ENCODE peak calls at places on chromosomes 2 and 18, in ten cellular contexts. A is iris pigment epithelial cell; M is GM10248; B is WTC11; Z is skeletal muscle cell; C is SW 1271; V is iPS-NIHi11; U is activated effector memory CD4-positive, alpha-beta T cell treated with Interleukin-2 at 50 U/mL for 16 hours; N is Kasumi-1; G is fibroblast of pulmonary artery. I is an unnamed sample.

GRCh38 chr2:128641421-128642095 is 322.9 kb upstream of the HS6ST1 start:
- DNase-seq in A (no peak), M (no peak), B (no peak), Z (no peak), C (no peak), V (peak), U (no peak), N (no peak), G (no peak), I (no peak)

GRCh38 chr18:62329676-62330454 is 4.8 kb downstream of the TNFRSF11A start:
- DNase-seq in A (peak), M (no peak), B (no peak), Z (peak), C (no peak), V (no peak), U (peak), N (no peak), G (peak), I (no peak)

GRCh38 chr2:41602351-41602750 is 445.5 kb upstream of the PKDCC start:
- DNase-seq in A (no peak), M (no peak), B (no peak), Z (no peak), C (no peak), V (no peak), U (no peak), N (no peak), G (peak), I (no peak)

GRCh38 chr2:66982766-66983165 is 414.4 kb upstream of the ETAA1 start:
- DNase-seq in A (peak), M (no peak), B (no peak), Z (no peak), C (no peak), V (no peak), U (no peak), N (no peak), G (peak), I (no peak)

GRCh38 chr18:9513971-9514512 is 38.7 kb downstream of the RALBP1 start:
- DNase-seq in A (peak), M (no peak), B (no peak), Z (peak), C (no peak), V (no peak), U (no peak), N (no peak), G (peak), I (peak)

GRCh38 chr18:26971327-26971918 is 105.9 kb upstream of the AQP4 start:
- DNase-seq in A (no peak), M (no peak), B (no peak), Z (no peak), C (no peak), V (peak), U (no peak), N (no peak), G (no peak), I (peak)

GRCh38 chr2:112818094-112818902 is 18.3 kb downstream of the IL1B start:
- DNase-seq in A (no peak), M (no peak), B (no peak), Z (no peak), C (no peak), V (no peak), U (no peak), N (no peak), G (peak), I (no peak)

GRCh38 chr2:138037090-138037489 is 72.8 kb downstream of the HNMT start:
- DNase-seq in A (no peak), M (no peak), B (no peak), Z (no peak), C (no peak), V (no peak), U (no peak), N (no peak), G (no peak), I (no peak)

GRCh38 chr2:31318360-31319336 is 84.7 kb downstream of the EHD3 start:
- DNase-seq in A (peak), M (no peak), B (no peak), Z (no peak), C (no peak), V (no peak), U (peak), N (peak), G (peak), I (peak)

GRCh38 chr18:3304832-3305231 is 42.9 kb downstream of the MYL12B start:
- DNase-seq in A (no peak), M (no peak), B (no peak), Z (no peak), C (no peak), V (no peak), U (no peak), N (no peak), G (no peak), I (no peak)

GRCh38 chr2:223995569-223995968 is 38.3 kb downstream of the MRPL44 start:
- DNase-seq in A (peak), M (no peak), B (no peak), Z (no peak), C (no peak), V (no peak), U (no peak), N (no peak), G (peak), I (no peak)

GRCh38 chr2:85999131-85999831 is 106.4 kb downstream of the POLR1A start:
- DNase-seq in A (peak), M (peak), B (no peak), Z (no peak), C (no peak), V (no peak), U (peak), N (peak), G (peak), I (no peak)

GRCh38 chr2:197292614-197293013 is 18.0 kb downstream of the ANKRD44 start:
- DNase-seq in A (no peak), M (no peak), B (no peak), Z (no peak), C (no peak), V (no peak), U (no peak), N (no peak), G (no peak), I (no peak)

GRCh38 chr2:70509565-70509964 is 44.1 kb downstream of the TGFA start:
- DNase-seq in A (no peak), M (no peak), B (no peak), Z (no peak), C (no peak), V (no peak), U (no peak), N (no peak), G (no peak), I (no peak)

GRCh38 chr18:59470627-59471121 is 111.6 kb upstream of the LMAN1 start:
- DNase-seq in A (no peak), M (no peak), B (no peak), Z (no peak), C (no peak), V (no peak), U (no peak), N (no peak), G (no peak), I (no peak)

GRCh38 chr2:58237741-58238140 is 3.4 kb downstream of the FANCL start:
- DNase-seq in A (no peak), M (no peak), B (no peak), Z (no peak), C (no peak), V (no peak), U (no peak), N (peak), G (no peak), I (no peak)

GRCh38 chr2:175036582-175037018 is 31.4 kb upstream of the CHN1 start:
- DNase-seq in A (peak), M (peak), B (no peak), Z (no peak), C (no peak), V (peak), U (no peak), N (peak), G (peak), I (no peak)

GRCh38 chr18:22200611-22201225 is 31.3 kb downstream of the GATA6 start:
- DNase-seq in A (no peak), M (no peak), B (no peak), Z (no peak), C (no peak), V (no peak), U (no peak), N (no peak), G (no peak), I (no peak)

GRCh38 chr2:104025296-104025695 is 828.6 kb upstream of the POU3F3 start:
- DNase-seq in A (no peak), M (no peak), B (no peak), Z (no peak), C (no peak), V (no peak), U (no peak), N (no peak), G (no peak), I (peak)

GRCh38 chr18:54679318-54680149 is 88.5 kb downstream of the DYNAP start:
- DNase-seq in A (peak), M (peak), B (no peak), Z (peak), C (peak), V (peak), U (no peak), N (peak), G (peak), I (peak)

GRCh38 chr2:216991563-216991962 is 131.7 kb upstream of the TNP1 start:
- DNase-seq in A (peak), M (no peak), B (no peak), Z (no peak), C (no peak), V (no peak), U (no peak), N (no peak), G (peak), I (no peak)

GRCh38 chr2:216752855-216753505 is 57.6 kb upstream of the IGFBP5 start:
- DNase-seq in A (no peak), M (no peak), B (no peak), Z (no peak), C (no peak), V (no peak), U (no peak), N (no peak), G (peak), I (no peak)

GRCh38 chr18:37565138-37565984 is at the start of gene CELF4:
- DNase-seq in A (peak), M (no peak), B (peak), Z (no peak), C (no peak), V (no peak), U (no peak), N (no peak), G (peak), I (no peak)

GRCh38 chr2:225566798-225567197 is 167.3 kb downstream of the NYAP2 start:
- DNase-seq in A (peak), M (no peak), B (no peak), Z (no peak), C (no peak), V (no peak), U (no peak), N (no peak), G (no peak), I (no peak)

GRCh38 chr2:53842891-53843290 is 16.9 kb downstream of the GPR75 start:
- DNase-seq in A (no peak), M (no peak), B (no peak), Z (no peak), C (no peak), V (no peak), U (no peak), N (no peak), G (no peak), I (no peak)

GRCh38 chr2:178008636-178009289 is 63.8 kb downstream of the PDE11A start:
- DNase-seq in A (peak), M (no peak), B (no peak), Z (peak), C (no peak), V (no peak), U (no peak), N (no peak), G (peak), I (peak)

GRCh38 chr2:163692611-163693482 is 43.0 kb downstream of the FIGN start:
- DNase-seq in A (peak), M (no peak), B (no peak), Z (no peak), C (no peak), V (no peak), U (no peak), N (no peak), G (no peak), I (no peak)

GRCh38 chr2:227115761-227116160 is 48.2 kb downstream of the COL4A4 start:
- DNase-seq in A (peak), M (no peak), B (no peak), Z (peak), C (no peak), V (no peak), U (no peak), N (no peak), G (no peak), I (no peak)

GRCh38 chr2:74502720-74503505 is 3.5 kb upstream of the LBX2 start:
- DNase-seq in A (peak), M (peak), B (peak), Z (peak), C (peak), V (peak), U (no peak), N (peak), G (peak), I (peak)

GRCh38 chr2:151262629-151263028 is 966 bp upstream of the RBM43 start:
- DNase-seq in A (no peak), M (no peak), B (peak), Z (no peak), C (no peak), V (peak), U (no peak), N (no peak), G (no peak), I (no peak)

GRCh38 chr18:45384137-45384998 is 230.9 kb upstream of the SLC14A2 start:
- DNase-seq in A (peak), M (peak), B (peak), Z (no peak), C (no peak), V (peak), U (no peak), N (peak), G (peak), I (peak)

GRCh38 chr2:85779641-85780315 is 26.0 kb downstream of the ATOH8 start:
- DNase-seq in A (no peak), M (no peak), B (no peak), Z (no peak), C (no peak), V (no peak), U (no peak), N (no peak), G (no peak), I (no peak)

GRCh38 chr18:63213331-63213900 is 106.2 kb downstream of the BCL2 start:
- DNase-seq in A (no peak), M (no peak), B (no peak), Z (no peak), C (no peak), V (no peak), U (no peak), N (no peak), G (peak), I (no peak)

GRCh38 chr2:217712431-217712830 is 290.4 kb downstream of the TNS1 start:
- DNase-seq in A (no peak), M (no peak), B (no peak), Z (no peak), C (no peak), V (no peak), U (no peak), N (no peak), G (no peak), I (no peak)

GRCh38 chr2:72921866-72922265 is 4.5 kb downstream of the EMX1 start:
- DNase-seq in A (no peak), M (no peak), B (no peak), Z (no peak), C (no peak), V (no peak), U (no peak), N (no peak), G (no peak), I (no peak)

GRCh38 chr2:197946562-197946961 is 142.2 kb downstream of the PLCL1 start:
- DNase-seq in A (no peak), M (no peak), B (no peak), Z (no peak), C (no peak), V (peak), U (no peak), N (no peak), G (peak), I (peak)

GRCh38 chr18:48814490-48815181 is 136.1 kb downstream of the SMAD7 start:
- DNase-seq in A (peak), M (no peak), B (no peak), Z (no peak), C (no peak), V (no peak), U (no peak), N (no peak), G (no peak), I (no peak)

GRCh38 chr2:30984141-30984540 is 154.1 kb downstream of the GALNT14 start:
- DNase-seq in A (no peak), M (no peak), B (no peak), Z (no peak), C (no peak), V (no peak), U (no peak), N (no peak), G (no peak), I (no peak)

GRCh38 chr2:54520687-54521086 is 64.6 kb downstream of the SPTBN1 start:
- DNase-seq in A (peak), M (no peak), B (no peak), Z (peak), C (no peak), V (no peak), U (no peak), N (no peak), G (peak), I (peak)

I was measured in astrocyte of the cerebellum.